ENCODE peak calls at places on chromosomes 1 and 21, in eight cellular contexts. One of them, this sample, is unnamed.
A peak's percentile ranks its signal among the peaks of the same experiment; 100 is the strongest.

GRCh38 chr1:200296091-200296661 is 113.7 kb downstream of the ZNF281 start:
- DNase-seq in prostate gland: no peak
- DNase-seq in transverse colon: no peak
- DNase-seq in K562: no peak
- DNase-seq in HCT116: no peak
- DNase-seq in breast epithelium: no peak
- DNase-seq in body of pancreas: peak; percentile 34
- DNase-seq in IMR-90: no peak
- DNase-seq in this sample: no peak

GRCh38 chr1:167984886-167985489 is 48.1 kb upstream of the MPC2 start:
- DNase-seq in prostate gland: no peak
- DNase-seq in transverse colon: no peak
- DNase-seq in K562: peak; percentile 22
- DNase-seq in HCT116: no peak
- DNase-seq in breast epithelium: no peak
- DNase-seq in body of pancreas: no peak
- DNase-seq in IMR-90: no peak
- DNase-seq in this sample: no peak

GRCh38 chr1:174966000-174966572 is 33.7 kb upstream of the CACYBP start:
- DNase-seq in prostate gland: peak; percentile 67
- DNase-seq in transverse colon: no peak
- DNase-seq in K562: no peak
- DNase-seq in HCT116: no peak
- DNase-seq in breast epithelium: no peak
- DNase-seq in body of pancreas: no peak
- DNase-seq in IMR-90: no peak
- DNase-seq in this sample: no peak

GRCh38 chr1:233599542-233600073 is 14.3 kb upstream of the KCNK1 start:
- DNase-seq in prostate gland: no peak
- DNase-seq in transverse colon: no peak
- DNase-seq in K562: no peak
- DNase-seq in HCT116: no peak
- DNase-seq in breast epithelium: no peak
- DNase-seq in body of pancreas: no peak
- DNase-seq in IMR-90: no peak
- DNase-seq in this sample: peak; percentile 82

GRCh38 chr1:221543529-221544120 is 198.3 kb downstream of the DUSP10 start:
- DNase-seq in prostate gland: no peak
- DNase-seq in transverse colon: no peak
- DNase-seq in K562: peak; percentile 8
- DNase-seq in HCT116: peak; percentile 2
- DNase-seq in breast epithelium: no peak
- DNase-seq in body of pancreas: peak; percentile 35
- DNase-seq in IMR-90: peak; percentile 54
- DNase-seq in this sample: peak; percentile 36

GRCh38 chr1:222896630-222897526 is 82.0 kb downstream of the DISP1 start:
- DNase-seq in prostate gland: no peak
- DNase-seq in transverse colon: no peak
- DNase-seq in K562: no peak
- DNase-seq in HCT116: no peak
- DNase-seq in breast epithelium: no peak
- DNase-seq in body of pancreas: no peak
- DNase-seq in IMR-90: peak; percentile 53
- DNase-seq in this sample: no peak

GRCh38 chr1:20358761-20359263 is 68.1 kb downstream of the VWA5B1 start:
- DNase-seq in prostate gland: peak; percentile 39
- DNase-seq in transverse colon: peak; percentile 78
- DNase-seq in K562: no peak
- DNase-seq in HCT116: no peak
- DNase-seq in breast epithelium: no peak
- DNase-seq in body of pancreas: peak; percentile 92
- DNase-seq in IMR-90: peak; percentile 61
- DNase-seq in this sample: peak; percentile 79

GRCh38 chr21:45801989-45802388 is 158.5 kb downstream of the PCBP3 start:
- DNase-seq in prostate gland: no peak
- DNase-seq in transverse colon: no peak
- DNase-seq in K562: no peak
- DNase-seq in HCT116: no peak
- DNase-seq in breast epithelium: no peak
- DNase-seq in body of pancreas: no peak
- DNase-seq in IMR-90: no peak
- DNase-seq in this sample: no peak

GRCh38 chr1:207026177-207026576 is 6.4 kb downstream of the C1orf116 start:
- DNase-seq in prostate gland: no peak
- DNase-seq in transverse colon: no peak
- DNase-seq in K562: no peak
- DNase-seq in HCT116: no peak
- DNase-seq in breast epithelium: peak; percentile 63
- DNase-seq in body of pancreas: no peak
- DNase-seq in IMR-90: no peak
- DNase-seq in this sample: no peak

GRCh38 chr1:99738858-99739465 is 27.5 kb downstream of the FRRS1 start:
- DNase-seq in prostate gland: no peak
- DNase-seq in transverse colon: no peak
- DNase-seq in K562: no peak
- DNase-seq in HCT116: no peak
- DNase-seq in breast epithelium: no peak
- DNase-seq in body of pancreas: no peak
- DNase-seq in IMR-90: no peak
- DNase-seq in this sample: no peak

GRCh38 chr1:204420039-204421004 is 8.7 kb upstream of the PPP1R15B start:
- DNase-seq in prostate gland: no peak
- DNase-seq in transverse colon: no peak
- DNase-seq in K562: peak; percentile 48
- DNase-seq in HCT116: no peak
- DNase-seq in breast epithelium: peak; percentile 12
- DNase-seq in body of pancreas: no peak
- DNase-seq in IMR-90: peak; percentile 22
- DNase-seq in this sample: no peak

GRCh38 chr1:28917757-28918118 is 3.4 kb downstream of the EPB41 start:
- DNase-seq in prostate gland: no peak
- DNase-seq in transverse colon: no peak
- DNase-seq in K562: no peak
- DNase-seq in HCT116: no peak
- DNase-seq in breast epithelium: no peak
- DNase-seq in body of pancreas: no peak
- DNase-seq in IMR-90: no peak
- DNase-seq in this sample: no peak

GRCh38 chr1:31699341-31699891 is 4.4 kb downstream of the COL16A1 start:
- DNase-seq in prostate gland: no peak
- DNase-seq in transverse colon: no peak
- DNase-seq in K562: no peak
- DNase-seq in HCT116: no peak
- DNase-seq in breast epithelium: peak; percentile 37
- DNase-seq in body of pancreas: no peak
- DNase-seq in IMR-90: no peak
- DNase-seq in this sample: no peak

GRCh38 chr1:19903621-19904020 is 19.8 kb downstream of the PLA2G2E start:
- DNase-seq in prostate gland: no peak
- DNase-seq in transverse colon: no peak
- DNase-seq in K562: no peak
- DNase-seq in HCT116: peak; percentile 71
- DNase-seq in breast epithelium: no peak
- DNase-seq in body of pancreas: no peak
- DNase-seq in IMR-90: no peak
- DNase-seq in this sample: no peak

GRCh38 chr1:39575191-39576015 is 1.2 kb downstream of the PABPC4 start:
- DNase-seq in prostate gland: peak; percentile 40
- DNase-seq in transverse colon: peak; percentile 58
- DNase-seq in K562: peak; percentile 78
- DNase-seq in HCT116: no peak
- DNase-seq in breast epithelium: peak; percentile 32
- DNase-seq in body of pancreas: peak; percentile 75
- DNase-seq in IMR-90: peak; percentile 81
- DNase-seq in this sample: peak; percentile 59
- TF ChIP-seq POLR2A in prostate gland: no peak
- TF ChIP-seq POLR2A in transverse colon: no peak
- TF ChIP-seq POLR2A in K562: no peak
- TF ChIP-seq POLR2A in HCT116: no peak
- TF ChIP-seq POLR2A in breast epithelium: no peak
- TF ChIP-seq POLR2A in body of pancreas: peak; percentile 69
- TF ChIP-seq POLR2A in IMR-90: no peak
- TF ChIP-seq POLR2A in this sample: no peak

GRCh38 chr21:36861924-36862323 is 104.5 kb downstream of the HLCS start:
- DNase-seq in prostate gland: no peak
- DNase-seq in transverse colon: no peak
- DNase-seq in K562: no peak
- DNase-seq in HCT116: no peak
- DNase-seq in breast epithelium: no peak
- DNase-seq in body of pancreas: no peak
- DNase-seq in IMR-90: peak; percentile 11
- DNase-seq in this sample: no peak

GRCh38 chr21:36863260-36863659 is 103.2 kb downstream of the HLCS start:
- DNase-seq in prostate gland: no peak
- DNase-seq in transverse colon: no peak
- DNase-seq in K562: no peak
- DNase-seq in HCT116: no peak
- DNase-seq in breast epithelium: no peak
- DNase-seq in body of pancreas: no peak
- DNase-seq in IMR-90: no peak
- DNase-seq in this sample: no peak

GRCh38 chr21:36859744-36860501 is 106.5 kb downstream of the HLCS start:
- DNase-seq in prostate gland: no peak
- DNase-seq in transverse colon: peak; percentile 79
- DNase-seq in K562: peak; percentile 96
- DNase-seq in HCT116: no peak
- DNase-seq in breast epithelium: peak; percentile 28
- DNase-seq in body of pancreas: peak; percentile 91
- DNase-seq in IMR-90: peak; percentile 29
- DNase-seq in this sample: peak; percentile 35

GRCh38 chr21:36861595-36861883 is 104.9 kb downstream of the HLCS start:
- DNase-seq in prostate gland: no peak
- DNase-seq in transverse colon: no peak
- DNase-seq in K562: no peak
- DNase-seq in HCT116: no peak
- DNase-seq in breast epithelium: no peak
- DNase-seq in body of pancreas: no peak
- DNase-seq in IMR-90: peak; percentile 35
- DNase-seq in this sample: no peak

GRCh38 chr21:36860736-36861594 is 105.5 kb downstream of the HLCS start:
- DNase-seq in prostate gland: no peak
- DNase-seq in transverse colon: no peak
- DNase-seq in K562: peak; percentile 26
- DNase-seq in HCT116: no peak
- DNase-seq in breast epithelium: no peak
- DNase-seq in body of pancreas: peak; percentile 35
- DNase-seq in IMR-90: peak; percentile 79
- DNase-seq in this sample: no peak
- TF ChIP-seq CTCF in prostate gland: no peak
- TF ChIP-seq CTCF in transverse colon: no peak
- TF ChIP-seq CTCF in K562: no peak
- TF ChIP-seq CTCF in HCT116: no peak
- TF ChIP-seq CTCF in breast epithelium: no peak
- TF ChIP-seq CTCF in body of pancreas: no peak
- TF ChIP-seq CTCF in IMR-90: no peak
- TF ChIP-seq CTCF in this sample: no peak

DNA sequence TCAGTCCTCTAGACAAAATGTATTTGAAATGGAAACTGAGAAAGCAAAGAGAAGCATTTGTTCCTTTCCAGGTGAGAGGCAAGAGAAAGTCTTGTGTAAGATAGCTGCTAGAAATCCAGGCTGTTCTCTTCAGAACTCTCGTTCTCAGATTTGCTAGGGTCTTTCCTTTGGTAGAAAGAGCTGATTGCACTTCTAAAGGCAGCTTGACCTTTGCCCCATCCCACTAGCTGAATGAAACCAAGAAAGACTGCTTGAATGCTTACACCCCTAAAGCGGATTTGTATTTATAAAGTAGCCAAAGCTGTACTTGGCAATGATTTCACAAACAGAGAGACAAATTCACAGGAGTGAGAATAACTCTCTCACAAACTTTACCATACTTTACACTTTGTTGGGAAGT is 424.2 kb downstream of the TTLL7 start:
- DNase-seq in prostate gland: no peak
- DNase-seq in transverse colon: no peak
- DNase-seq in K562: no peak
- DNase-seq in HCT116: no peak
- DNase-seq in breast epithelium: no peak
- DNase-seq in body of pancreas: no peak
- DNase-seq in IMR-90: no peak
- DNase-seq in this sample: no peak
- H3K27ac ChIP-seq in prostate gland: no peak overlapping the region
- H3K27ac ChIP-seq in transverse colon: no peak overlapping the region
- H3K27ac ChIP-seq in K562: no peak overlapping the region
- H3K27ac ChIP-seq in HCT116: no peak overlapping the region
- H3K27ac ChIP-seq in breast epithelium: no peak overlapping the region
- H3K27ac ChIP-seq in body of pancreas: no peak overlapping the region
- H3K27ac ChIP-seq in IMR-90: no peak overlapping the region
- H3K27ac ChIP-seq in this sample: no peak overlapping the region

DNA sequence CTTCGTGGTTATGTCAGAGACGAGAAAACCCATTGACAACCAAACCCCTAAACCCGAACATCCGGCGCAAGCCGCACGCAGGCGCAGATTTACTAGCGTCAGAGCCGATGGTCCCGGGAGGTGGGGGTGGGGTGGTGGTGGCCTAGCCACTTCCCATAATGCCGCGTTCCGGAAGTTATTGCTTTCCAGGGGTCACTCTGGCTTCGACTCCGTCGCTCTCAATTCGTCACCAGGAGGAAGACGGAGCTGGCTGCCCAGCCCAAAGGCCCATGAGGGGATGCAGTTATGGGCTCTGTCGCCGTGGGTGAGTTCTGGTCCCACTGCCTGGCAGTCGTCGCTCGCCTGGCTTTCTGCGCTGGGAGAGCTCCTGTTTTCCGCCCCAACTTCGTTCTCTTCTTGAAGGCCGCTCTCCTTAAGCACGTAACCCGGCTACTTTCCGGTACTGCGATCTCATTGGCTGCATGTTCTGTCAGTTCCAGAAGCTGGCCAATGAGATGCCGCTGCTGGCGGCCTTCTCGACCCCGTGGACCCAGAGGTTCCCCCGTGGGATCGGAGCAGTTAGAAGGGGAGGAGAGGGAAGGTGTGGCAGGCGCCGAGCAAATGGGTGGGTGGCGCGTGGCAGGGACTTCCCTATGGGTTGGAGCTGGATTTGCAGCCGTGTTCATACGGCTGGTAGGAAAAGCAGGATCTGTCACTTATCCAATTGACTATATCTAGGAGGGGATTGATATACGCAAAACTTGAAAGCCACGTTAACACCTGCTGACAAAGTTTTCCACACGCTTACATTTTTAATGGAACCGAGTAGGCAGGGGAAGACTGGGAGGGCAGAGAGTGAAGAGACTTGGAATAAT is at the start of gene USP16:
- DNase-seq in prostate gland: peak; percentile 95
- DNase-seq in transverse colon: peak; percentile 97
- DNase-seq in K562: peak; percentile 100
- DNase-seq in HCT116: peak; percentile 98
- DNase-seq in breast epithelium: peak; percentile 95
- DNase-seq in body of pancreas: peak; percentile 97
- DNase-seq in IMR-90: peak; percentile 99
- DNase-seq in this sample: peak; percentile 95
- TF ChIP-seq POLR2A in prostate gland: no peak
- TF ChIP-seq POLR2A in transverse colon: peak; percentile 77
- TF ChIP-seq POLR2A in K562: peak; percentile 95
- TF ChIP-seq POLR2A in HCT116: peak; percentile 62
- TF ChIP-seq POLR2A in breast epithelium: peak; percentile 33
- TF ChIP-seq POLR2A in body of pancreas: peak; percentile 90
- TF ChIP-seq POLR2A in IMR-90: peak; percentile 93
- TF ChIP-seq POLR2A in this sample: peak; percentile 43

This sample was measured in thyroid gland.